ENCODE peak calls at places on chromosomes 2 and 18, in nine cellular contexts. One of them, this sample, is unnamed.

GRCh38 chr2:149629003-149629402 is 41.4 kb upstream of the MMADHC start:
- DNase-seq in cardiac septum: no peak
- DNase-seq in caudate nucleus: no peak
- DNase-seq in neuronal stem cell: no peak
- DNase-seq in stimulated activated naive B cell treated with anti-CD40 and anti-IgM and Interleukin-4, amounts not matched to agents 10 μg/mL and 1 μg/mL and 100 μg/mL, for 72 hours: no peak
- DNase-seq in sciatic nerve: no peak
- DNase-seq in lower leg skin: no peak
- DNase-seq in fibroblast of mammary gland: peak
- DNase-seq in NCI-H2081 treated with DMSO at 0.1 percent for 48 hours: no peak
- DNase-seq in this sample: no peak

GRCh38 chr2:235939471-235939870 is 228.7 kb downstream of the GBX2 start:
- DNase-seq in cardiac septum: no peak
- DNase-seq in caudate nucleus: no peak
- DNase-seq in neuronal stem cell: no peak
- DNase-seq in stimulated activated naive B cell treated with anti-CD40 and anti-IgM and Interleukin-4, amounts not matched to agents 10 μg/mL and 1 μg/mL and 100 μg/mL, for 72 hours: no peak
- DNase-seq in sciatic nerve: peak
- DNase-seq in lower leg skin: no peak
- DNase-seq in fibroblast of mammary gland: peak
- DNase-seq in NCI-H2081 treated with DMSO at 0.1 percent for 48 hours: no peak
- DNase-seq in this sample: no peak

GRCh38 chr18:48621815-48622555 is 83.2 kb downstream of the CTIF start:
- DNase-seq in cardiac septum: no peak
- DNase-seq in caudate nucleus: no peak
- DNase-seq in neuronal stem cell: no peak
- DNase-seq in stimulated activated naive B cell treated with anti-CD40 and anti-IgM and Interleukin-4, amounts not matched to agents 10 μg/mL and 1 μg/mL and 100 μg/mL, for 72 hours: no peak
- DNase-seq in sciatic nerve: no peak
- DNase-seq in lower leg skin: no peak
- DNase-seq in fibroblast of mammary gland: no peak
- DNase-seq in NCI-H2081 treated with DMSO at 0.1 percent for 48 hours: no peak
- DNase-seq in this sample: no peak

GRCh38 chr18:54284967-54285785 is 15.9 kb downstream of the POLI start:
- DNase-seq in cardiac septum: no peak
- DNase-seq in caudate nucleus: no peak
- DNase-seq in neuronal stem cell: no peak
- DNase-seq in stimulated activated naive B cell treated with anti-CD40 and anti-IgM and Interleukin-4, amounts not matched to agents 10 μg/mL and 1 μg/mL and 100 μg/mL, for 72 hours: peak
- DNase-seq in sciatic nerve: no peak
- DNase-seq in lower leg skin: no peak
- DNase-seq in fibroblast of mammary gland: peak
- DNase-seq in NCI-H2081 treated with DMSO at 0.1 percent for 48 hours: no peak
- DNase-seq in this sample: no peak

GRCh38 chr2:12116228-12116750 is 369.9 kb downstream of the LPIN1 start:
- DNase-seq in cardiac septum: no peak
- DNase-seq in caudate nucleus: no peak
- DNase-seq in neuronal stem cell: no peak
- DNase-seq in stimulated activated naive B cell treated with anti-CD40 and anti-IgM and Interleukin-4, amounts not matched to agents 10 μg/mL and 1 μg/mL and 100 μg/mL, for 72 hours: peak
- DNase-seq in sciatic nerve: no peak
- DNase-seq in lower leg skin: no peak
- DNase-seq in fibroblast of mammary gland: no peak
- DNase-seq in NCI-H2081 treated with DMSO at 0.1 percent for 48 hours: no peak
- DNase-seq in this sample: no peak

GRCh38 chr18:48833701-48834394 is 116.9 kb downstream of the SMAD7 start:
- DNase-seq in cardiac septum: peak
- DNase-seq in caudate nucleus: no peak
- DNase-seq in neuronal stem cell: no peak
- DNase-seq in stimulated activated naive B cell treated with anti-CD40 and anti-IgM and Interleukin-4, amounts not matched to agents 10 μg/mL and 1 μg/mL and 100 μg/mL, for 72 hours: peak
- DNase-seq in sciatic nerve: peak
- DNase-seq in lower leg skin: no peak
- DNase-seq in fibroblast of mammary gland: peak
- DNase-seq in NCI-H2081 treated with DMSO at 0.1 percent for 48 hours: no peak
- DNase-seq in this sample: no peak

GRCh38 chr18:74496508-74497307 is 545 bp downstream of the CNDP2 start:
- DNase-seq in cardiac septum: no peak
- DNase-seq in caudate nucleus: no peak
- DNase-seq in neuronal stem cell: no peak
- DNase-seq in stimulated activated naive B cell treated with anti-CD40 and anti-IgM and Interleukin-4, amounts not matched to agents 10 μg/mL and 1 μg/mL and 100 μg/mL, for 72 hours: peak
- DNase-seq in sciatic nerve: peak
- DNase-seq in lower leg skin: peak
- DNase-seq in fibroblast of mammary gland: peak
- DNase-seq in NCI-H2081 treated with DMSO at 0.1 percent for 48 hours: no peak
- DNase-seq in this sample: no peak

GRCh38 chr2:236720974-236721600 is 151.5 kb downstream of the ACKR3 start:
- DNase-seq in cardiac septum: no peak
- DNase-seq in caudate nucleus: no peak
- DNase-seq in neuronal stem cell: no peak
- DNase-seq in stimulated activated naive B cell treated with anti-CD40 and anti-IgM and Interleukin-4, amounts not matched to agents 10 μg/mL and 1 μg/mL and 100 μg/mL, for 72 hours: no peak
- DNase-seq in sciatic nerve: no peak
- DNase-seq in lower leg skin: peak
- DNase-seq in fibroblast of mammary gland: no peak
- DNase-seq in NCI-H2081 treated with DMSO at 0.1 percent for 48 hours: no peak
- DNase-seq in this sample: no peak

GRCh38 chr2:30266051-30266621 is 34.8 kb downstream of the LBH start:
- DNase-seq in cardiac septum: no peak
- DNase-seq in caudate nucleus: no peak
- DNase-seq in neuronal stem cell: no peak
- DNase-seq in stimulated activated naive B cell treated with anti-CD40 and anti-IgM and Interleukin-4, amounts not matched to agents 10 μg/mL and 1 μg/mL and 100 μg/mL, for 72 hours: no peak
- DNase-seq in sciatic nerve: no peak
- DNase-seq in lower leg skin: no peak
- DNase-seq in fibroblast of mammary gland: no peak
- DNase-seq in NCI-H2081 treated with DMSO at 0.1 percent for 48 hours: no peak
- DNase-seq in this sample: no peak

GRCh38 chr18:79522451-79523220 is 126.9 kb downstream of the NFATC1 start:
- DNase-seq in cardiac septum: peak
- DNase-seq in caudate nucleus: no peak
- DNase-seq in neuronal stem cell: no peak
- DNase-seq in stimulated activated naive B cell treated with anti-CD40 and anti-IgM and Interleukin-4, amounts not matched to agents 10 μg/mL and 1 μg/mL and 100 μg/mL, for 72 hours: peak
- DNase-seq in sciatic nerve: peak
- DNase-seq in lower leg skin: no peak
- DNase-seq in fibroblast of mammary gland: no peak
- DNase-seq in NCI-H2081 treated with DMSO at 0.1 percent for 48 hours: no peak
- DNase-seq in this sample: no peak

GRCh38 chr2:128442891-128443302 is 124.2 kb upstream of the HS6ST1 start:
- DNase-seq in cardiac septum: peak
- DNase-seq in caudate nucleus: no peak
- DNase-seq in neuronal stem cell: no peak
- DNase-seq in stimulated activated naive B cell treated with anti-CD40 and anti-IgM and Interleukin-4, amounts not matched to agents 10 μg/mL and 1 μg/mL and 100 μg/mL, for 72 hours: no peak
- DNase-seq in sciatic nerve: peak
- DNase-seq in lower leg skin: peak
- DNase-seq in fibroblast of mammary gland: no peak
- DNase-seq in NCI-H2081 treated with DMSO at 0.1 percent for 48 hours: no peak
- DNase-seq in this sample: no peak

GRCh38 chr18:37246779-37247340 is 318.7 kb downstream of the CELF4 start:
- DNase-seq in cardiac septum: no peak
- DNase-seq in caudate nucleus: no peak
- DNase-seq in neuronal stem cell: no peak
- DNase-seq in stimulated activated naive B cell treated with anti-CD40 and anti-IgM and Interleukin-4, amounts not matched to agents 10 μg/mL and 1 μg/mL and 100 μg/mL, for 72 hours: no peak
- DNase-seq in sciatic nerve: no peak
- DNase-seq in lower leg skin: no peak
- DNase-seq in fibroblast of mammary gland: no peak
- DNase-seq in NCI-H2081 treated with DMSO at 0.1 percent for 48 hours: no peak
- DNase-seq in this sample: no peak

GRCh38 chr2:205755923-205756322 is 73.6 kb downstream of the NRP2 start:
- DNase-seq in cardiac septum: no peak
- DNase-seq in caudate nucleus: no peak
- DNase-seq in neuronal stem cell: no peak
- DNase-seq in stimulated activated naive B cell treated with anti-CD40 and anti-IgM and Interleukin-4, amounts not matched to agents 10 μg/mL and 1 μg/mL and 100 μg/mL, for 72 hours: no peak
- DNase-seq in sciatic nerve: no peak
- DNase-seq in lower leg skin: no peak
- DNase-seq in fibroblast of mammary gland: no peak
- DNase-seq in NCI-H2081 treated with DMSO at 0.1 percent for 48 hours: no peak
- DNase-seq in this sample: no peak

GRCh38 chr2:133940134-133940533 is 313.7 kb upstream of the MGAT5 start:
- DNase-seq in cardiac septum: no peak
- DNase-seq in caudate nucleus: no peak
- DNase-seq in neuronal stem cell: no peak
- DNase-seq in stimulated activated naive B cell treated with anti-CD40 and anti-IgM and Interleukin-4, amounts not matched to agents 10 μg/mL and 1 μg/mL and 100 μg/mL, for 72 hours: no peak
- DNase-seq in sciatic nerve: no peak
- DNase-seq in lower leg skin: no peak
- DNase-seq in fibroblast of mammary gland: no peak
- DNase-seq in NCI-H2081 treated with DMSO at 0.1 percent for 48 hours: no peak
- DNase-seq in this sample: no peak

GRCh38 chr2:20540587-20541304 is 93.9 kb downstream of the RHOB start:
- DNase-seq in cardiac septum: no peak
- DNase-seq in caudate nucleus: no peak
- DNase-seq in neuronal stem cell: no peak
- DNase-seq in stimulated activated naive B cell treated with anti-CD40 and anti-IgM and Interleukin-4, amounts not matched to agents 10 μg/mL and 1 μg/mL and 100 μg/mL, for 72 hours: no peak
- DNase-seq in sciatic nerve: no peak
- DNase-seq in lower leg skin: no peak
- DNase-seq in fibroblast of mammary gland: no peak
- DNase-seq in NCI-H2081 treated with DMSO at 0.1 percent for 48 hours: no peak
- DNase-seq in this sample: no peak

GRCh38 chr2:19819097-19820065 is 82.4 kb downstream of the TTC32 start:
- DNase-seq in cardiac septum: no peak
- DNase-seq in caudate nucleus: no peak
- DNase-seq in neuronal stem cell: no peak
- DNase-seq in stimulated activated naive B cell treated with anti-CD40 and anti-IgM and Interleukin-4, amounts not matched to agents 10 μg/mL and 1 μg/mL and 100 μg/mL, for 72 hours: no peak
- DNase-seq in sciatic nerve: no peak
- DNase-seq in lower leg skin: no peak
- DNase-seq in fibroblast of mammary gland: peak
- DNase-seq in NCI-H2081 treated with DMSO at 0.1 percent for 48 hours: no peak
- DNase-seq in this sample: no peak

GRCh38 chr2:37338933-37339332 is 5.5 kb upstream of the QPCT start:
- DNase-seq in cardiac septum: no peak
- DNase-seq in caudate nucleus: no peak
- DNase-seq in neuronal stem cell: no peak
- DNase-seq in stimulated activated naive B cell treated with anti-CD40 and anti-IgM and Interleukin-4, amounts not matched to agents 10 μg/mL and 1 μg/mL and 100 μg/mL, for 72 hours: peak
- DNase-seq in sciatic nerve: no peak
- DNase-seq in lower leg skin: no peak
- DNase-seq in fibroblast of mammary gland: no peak
- DNase-seq in NCI-H2081 treated with DMSO at 0.1 percent for 48 hours: no peak
- DNase-seq in this sample: no peak